ENCODE peak calls at places on chromosomes 7 and 10, in four cellular contexts. Y is HCT116, Z is GM12878, U is K562. D is an unnamed sample.

GRCh38 chr10:34696423-34696822 is 118.7 kb downstream of the PARD3 start:
- DNase-seq in U (no peak), Z (no peak), Y (no peak), D (no peak)

GRCh38 chr7:155344270-155344617 is 46.6 kb downstream of the INSIG1 start:
- DNase-seq in U (no peak), Y (no peak), Z (no peak), D (no peak)

GRCh38 chr10:1120761-1121160 is 64.6 kb downstream of the WDR37 start:
- DNase-seq in U (no peak), Z (no peak), Y (no peak), D (peak)

GRCh38 chr7:122304996-122305421 is 459 bp upstream of the FEZF1 start:
- DNase-seq in Z (no peak), Y (no peak), U (no peak), D (no peak)

GRCh38 chr10:96509017-96509641 is 4.6 kb downstream of the TLL2 start:
- DNase-seq in Y (no peak), U (no peak), Z (no peak), D (no peak)

GRCh38 chr7:845731-846130 is 13.5 kb downstream of the SUN1 start:
- DNase-seq in Z (no peak), Y (no peak), U (no peak), D (no peak)

GRCh38 chr10:30088178-30088577 is 28.8 kb upstream of the JCAD start:
- DNase-seq in Y (no peak), Z (no peak), U (no peak), D (no peak)

GRCh38 chr10:11397077-11397476 is 214.4 kb downstream of the USP6NL start:
- DNase-seq in Z (no peak), Y (no peak), U (no peak), D (no peak)

GRCh38 chr10:67539312-67539711 is 156.7 kb downstream of the CTNNA3 start:
- DNase-seq in U (no peak), Y (no peak), Z (no peak), D (no peak)

GRCh38 chr7:2190531-2190930 is 42.2 kb downstream of the MAD1L1 start:
- DNase-seq in U (no peak), Z (no peak), Y (no peak), D (no peak)

GRCh38 chr7:43204081-43204480 is 91.6 kb downstream of the HECW1 start:
- DNase-seq in Z (no peak), U (no peak), Y (no peak), D (no peak)

GRCh38 chr10:16941865-16942264 is 124.6 kb upstream of the RSU1 start:
- DNase-seq in U (no peak), Y (no peak), Z (no peak), D (no peak)

DNA sequence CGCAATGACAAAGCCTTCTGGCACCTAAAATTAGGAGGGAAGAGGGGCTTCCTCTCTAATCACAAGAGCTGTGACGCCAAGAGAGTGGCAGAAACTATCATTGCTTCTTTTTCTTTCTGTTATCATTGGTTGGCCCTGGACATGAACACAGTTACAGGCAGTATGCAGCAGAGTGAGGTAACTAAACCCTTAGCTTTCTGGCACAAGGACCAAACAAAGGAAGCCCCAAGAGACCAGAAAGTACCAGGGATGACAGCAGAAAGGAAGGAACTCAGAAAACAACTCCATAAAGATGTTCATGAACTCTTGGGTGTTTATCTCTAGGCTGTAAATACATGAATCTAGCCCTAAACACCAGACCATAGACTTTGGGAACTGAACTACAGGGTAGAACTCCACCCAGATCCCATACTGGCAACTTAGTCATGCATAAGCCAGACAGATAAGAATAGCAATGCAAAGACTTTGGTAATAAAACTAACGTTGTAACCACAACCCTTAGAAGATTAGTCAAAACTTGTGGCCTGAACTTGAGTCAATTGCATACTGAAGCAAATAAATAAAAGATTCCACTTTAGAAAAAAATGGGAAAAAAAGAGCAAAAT is 195.7 kb upstream of the PTN start:
- DNase-seq in U (no peak), Z (no peak), Y (no peak), D (no peak)
- TF ChIP-seq EGR1 in U (no peak), Z (no peak), Y (no peak), D (no peak)

GRCh38 chr7:85289279-85289678 is 102.4 kb upstream of the SEMA3D start:
- DNase-seq in Y (no peak), Z (no peak), U (no peak), D (no peak)

GRCh38 chr7:85292908-85293576 is 106.2 kb upstream of the SEMA3D start:
- DNase-seq in Z (no peak), Y (no peak), U (no peak), D (no peak)

GRCh38 chr7:85290252-85290651 is 103.4 kb upstream of the SEMA3D start:
- DNase-seq in Z (no peak), U (no peak), Y (no peak), D (no peak)

GRCh38 chr7:85294176-85294575 is 107.3 kb upstream of the SEMA3D start:
- DNase-seq in U (no peak), Z (no peak), Y (no peak), D (no peak)
- TF ChIP-seq EGR1 in U (no peak), Z (no peak), Y (no peak), D (no peak)

DNA sequence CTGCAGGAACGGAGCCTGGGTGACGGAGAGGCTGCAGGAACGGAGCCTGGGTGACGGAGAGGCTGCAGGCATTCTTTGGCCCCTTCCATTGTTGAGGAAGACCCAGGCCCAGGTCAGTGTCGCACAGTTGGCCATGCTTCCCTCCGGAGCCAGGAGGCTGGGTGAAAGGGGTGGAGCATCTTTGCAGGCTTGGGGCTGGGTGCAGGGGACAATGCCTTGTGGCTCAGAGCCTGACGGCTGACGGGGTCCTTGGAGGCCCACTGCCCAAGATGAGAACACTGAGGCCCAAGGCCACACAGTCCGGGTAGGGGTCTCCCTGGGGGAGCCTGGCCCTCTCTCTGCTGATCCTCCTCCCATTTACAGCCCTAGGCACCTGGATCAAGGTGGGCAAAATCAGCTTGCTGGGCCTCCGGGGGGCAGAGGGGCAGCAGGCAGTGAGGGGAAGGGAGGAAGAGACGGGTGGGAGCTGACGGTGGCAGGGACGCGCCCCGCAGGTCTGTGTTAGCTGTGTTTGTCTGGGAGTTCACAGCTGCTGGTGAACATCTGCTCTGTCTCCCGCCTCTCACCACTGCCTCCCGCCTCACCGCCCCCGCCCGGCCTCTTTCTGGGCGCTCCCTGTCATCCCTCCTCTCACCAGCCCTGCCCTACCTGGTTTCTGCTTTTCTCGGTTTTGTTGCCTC is 30.6 kb upstream of the PCBD1 start:
- DNase-seq in U (peak), Z (no peak), Y (no peak), D (no peak)
- TF ChIP-seq EGR1 in U (peak), Z (no peak), Y (no peak), D (no peak)

DNA sequence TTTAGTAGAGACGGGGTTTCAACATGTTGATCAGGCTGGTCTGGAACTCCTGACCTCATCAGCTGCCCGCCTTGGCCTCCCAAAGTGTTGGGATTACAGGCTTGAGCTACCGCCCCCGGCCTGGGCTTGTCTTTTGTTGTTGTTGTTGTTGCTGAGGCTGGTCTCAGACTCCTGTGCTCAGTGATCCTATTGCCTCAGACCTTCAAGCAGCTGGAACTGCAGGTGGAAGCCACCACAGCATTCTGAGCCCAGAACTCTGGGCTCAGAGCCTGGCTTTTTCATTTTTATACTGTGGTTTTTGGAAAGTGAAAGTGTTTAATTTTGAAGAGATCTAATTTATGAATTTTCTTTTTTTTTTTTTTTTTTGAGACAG is 16.2 kb upstream of the DNAJB6 start:
- DNase-seq in Y (no peak), U (no peak), Z (no peak), D (no peak)
- TF ChIP-seq EGR1 in Y (no peak), U (peak), Z (no peak), D (no peak)

GRCh38 chr10:119364941-119365340 is 157.6 kb downstream of the GRK5 start:
- DNase-seq in U (no peak), Y (no peak), Z (no peak), D (no peak)
- TF ChIP-seq EGR1 in U (no peak), Y (no peak), Z (no peak), D (no peak)

GRCh38 chr10:6743291-6743849 is 163.3 kb upstream of the PRKCQ start:
- DNase-seq in Z (no peak), Y (no peak), U (no peak), D (no peak)

GRCh38 chr10:6738464-6738824 is 158.4 kb upstream of the PRKCQ start:
- DNase-seq in Z (no peak), Y (no peak), U (no peak), D (no peak)

GRCh38 chr10:6739530-6740174 is 159.6 kb upstream of the PRKCQ start:
- DNase-seq in Y (no peak), U (no peak), Z (no peak), D (no peak)

GRCh38 chr10:6737758-6738463 is 157.8 kb upstream of the PRKCQ start:
- DNase-seq in Y (no peak), U (no peak), Z (no peak), D (no peak)

DNA sequence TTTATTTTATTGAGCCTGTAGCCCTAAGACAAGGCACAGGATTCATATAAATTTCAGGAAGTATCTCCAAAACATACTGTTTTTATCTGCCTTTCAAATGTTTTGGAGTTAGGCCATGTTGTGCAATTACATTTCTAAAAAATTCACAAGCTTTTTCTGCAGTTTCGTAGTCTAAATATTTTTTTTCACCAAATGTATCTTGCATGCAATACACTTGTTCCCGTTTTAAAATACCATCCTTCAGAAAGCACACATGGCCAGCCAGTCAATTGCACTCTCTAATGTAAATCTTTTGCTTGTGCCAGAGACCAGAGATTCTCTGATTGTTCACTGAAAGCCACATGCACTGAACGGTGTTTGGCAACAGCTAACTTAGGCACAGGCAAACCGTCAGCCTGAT is 161.5 kb upstream of the PRKCQ start:
- DNase-seq in Y (no peak), Z (no peak), U (no peak), D (no peak)
- TF ChIP-seq EGR1 in Y (no peak), Z (no peak), U (no peak), D (no peak)

D was measured in H1.